ENCODE peak calls at places on chromosomes 2 and 18, in ten cellular contexts. J is CD4-positive, alpha-beta T cell; C is SK-N-SH treated with all-trans-retinoic acid at 6 μM for 48 hours; D is left ventricle myocardium superior; P is central memory CD8-positive, alpha-beta T cell; X is effector memory CD8-positive, alpha-beta T cell; M is HepG2; Q is aorta; Z is T-helper 17 cell; S is omental fat pad. A is an unnamed sample.
A peak's percentile ranks its signal among the peaks of the same experiment; 100 is the strongest.

GRCh38 chr2:172510582-172510981 is 45.3 kb upstream of the PDK1 start:
- ATAC-seq in J (no peak), C (no peak), D (no peak), P (no peak), X (no peak), M (no peak), Q (no peak), Z (no peak), S (no peak), A (no peak)

GRCh38 chr2:95695613-95696012 is 103.8 kb downstream of the TRIM43 start:
- ATAC-seq in J (no peak), C (no peak), D (peak; percentile 92), P (no peak), X (no peak), M (no peak), Q (peak; percentile 65), Z (no peak), S (no peak), A (no peak)

GRCh38 chr2:111162718-111163331 is 42.1 kb downstream of the BCL2L11 start:
- ATAC-seq in J (no peak), C (no peak), D (no peak), P (no peak), X (no peak), M (no peak), Q (no peak), Z (peak; percentile 75), S (no peak), A (no peak)

GRCh38 chr2:23700627-23701026 is 226.3 kb downstream of the ATAD2B start:
- ATAC-seq in J (no peak), C (no peak), D (no peak), P (no peak), X (no peak), M (no peak), Q (no peak), Z (no peak), S (no peak), A (no peak)

GRCh38 chr2:161900241-161900640 is 173.8 kb downstream of the DPP4 start:
- ATAC-seq in J (no peak), C (no peak), D (no peak), P (no peak), X (peak; percentile 77), M (no peak), Q (no peak), Z (no peak), S (no peak), A (no peak)

GRCh38 chr2:65681503-65681902 is 249.1 kb upstream of the SPRED2 start:
- ATAC-seq in J (no peak), C (no peak), D (no peak), P (no peak), X (no peak), M (no peak), Q (no peak), Z (no peak), S (no peak), A (no peak)

GRCh38 chr2:71216501-71216900 is 10.4 kb downstream of the PAIP2B start:
- ATAC-seq in J (no peak), C (no peak), D (no peak), P (no peak), X (no peak), M (no peak), Q (no peak), Z (no peak), S (no peak), A (peak; percentile 74)

GRCh38 chr2:20611077-20611843 is 39.6 kb downstream of the HS1BP3 start:
- ATAC-seq in J (no peak), C (peak; percentile 27), D (peak; percentile 86), P (no peak), X (no peak), M (peak; percentile 94), Q (peak; percentile 92), Z (no peak), S (peak; percentile 82), A (peak; percentile 49)

GRCh38 chr2:37856101-37856751 is 68.9 kb upstream of the RMDN2 start:
- ATAC-seq in J (no peak), C (peak; percentile 69), D (peak; percentile 76), P (no peak), X (no peak), M (peak; percentile 61), Q (peak; percentile 51), Z (no peak), S (no peak), A (no peak)

GRCh38 chr2:28155627-28156026 is 237.0 kb upstream of the FOSL2 start:
- ATAC-seq in J (no peak), C (no peak), D (no peak), P (no peak), X (no peak), M (no peak), Q (no peak), Z (no peak), S (no peak), A (no peak)

GRCh38 chr2:54099834-54100595 is 15.4 kb upstream of the ACYP2 start:
- ATAC-seq in J (no peak), C (no peak), D (no peak), P (no peak), X (peak; percentile 43), M (no peak), Q (no peak), Z (peak; percentile 66), S (no peak), A (peak; percentile 47)

GRCh38 chr2:197573608-197574007 is 57.7 kb downstream of the MOB4 start:
- ATAC-seq in J (no peak), C (no peak), D (no peak), P (no peak), X (no peak), M (no peak), Q (no peak), Z (no peak), S (no peak), A (no peak)

GRCh38 chr2:46909153-46909552 is 6.5 kb downstream of the MCFD2 start:
- ATAC-seq in J (no peak), C (no peak), D (no peak), P (no peak), X (no peak), M (no peak), Q (no peak), Z (no peak), S (no peak), A (no peak)

GRCh38 chr2:174553811-174554493 is 43.7 kb downstream of the WIPF1 start:
- ATAC-seq in J (peak; percentile 44), C (no peak), D (no peak), P (peak; percentile 78), X (peak; percentile 83), M (no peak), Q (no peak), Z (peak; percentile 74), S (no peak), A (no peak)

GRCh38 chr2:158099716-158100115 is 2.0 kb upstream of the UPP2 start:
- ATAC-seq in J (no peak), C (no peak), D (no peak), P (no peak), X (no peak), M (no peak), Q (no peak), Z (no peak), S (no peak), A (peak; percentile 35)

GRCh38 chr2:12451726-12452125 is 265.0 kb upstream of the TRIB2 start:
- ATAC-seq in J (no peak), C (no peak), D (no peak), P (peak; percentile 33), X (no peak), M (no peak), Q (no peak), Z (peak; percentile 57), S (no peak), A (no peak)

GRCh38 chr2:207227062-207227748 is 61.5 kb upstream of the KLF7 start:
- ATAC-seq in J (no peak), C (no peak), D (peak; percentile 64), P (no peak), X (no peak), M (no peak), Q (peak; percentile 56), Z (no peak), S (peak; percentile 45), A (no peak)

GRCh38 chr2:70785137-70785911 is 5.1 kb downstream of the FIGLA start:
- ATAC-seq in J (peak; percentile 80), C (peak; percentile 34), D (peak; percentile 25), P (no peak), X (peak; percentile 57), M (peak; percentile 76), Q (no peak), Z (peak; percentile 55), S (no peak), A (peak; percentile 54)

GRCh38 chr2:239728751-239729150 is 296.4 kb downstream of the NDUFA10 start:
- ATAC-seq in J (no peak), C (no peak), D (no peak), P (no peak), X (no peak), M (no peak), Q (no peak), Z (no peak), S (no peak), A (no peak)

GRCh38 chr18:33154049-33154448 is 286.5 kb downstream of the CCDC178 start:
- ATAC-seq in J (no peak), C (no peak), D (no peak), P (no peak), X (no peak), M (no peak), Q (no peak), Z (no peak), S (no peak), A (no peak)

GRCh38 chr2:217902281-217903141 is 100.3 kb downstream of the TNS1 start:
- ATAC-seq in J (no peak), C (no peak), D (peak; percentile 65), P (no peak), X (peak; percentile 26), M (peak; percentile 87), Q (peak; percentile 55), Z (peak; percentile 46), S (peak; percentile 37), A (peak; percentile 36)

GRCh38 chr2:100941646-100942240 is 60.3 kb upstream of the RPL31 start:
- ATAC-seq in J (peak; percentile 59), C (peak; percentile 35), D (no peak), P (no peak), X (no peak), M (no peak), Q (peak; percentile 28), Z (peak; percentile 42), S (no peak), A (no peak)

GRCh38 chr2:174924061-174924693 is 81.0 kb downstream of the CHN1 start:
- ATAC-seq in J (no peak), C (no peak), D (no peak), P (no peak), X (no peak), M (no peak), Q (no peak), Z (no peak), S (no peak), A (no peak)

GRCh38 chr2:172252154-172252553 is 149.5 kb upstream of the DLX2 start:
- ATAC-seq in J (no peak), C (no peak), D (peak; percentile 93), P (no peak), X (no peak), M (no peak), Q (peak; percentile 40), Z (no peak), S (no peak), A (no peak)

GRCh38 chr2:209422191-209422754 is 1.6 kb upstream of the MAP2 start:
- ATAC-seq in J (no peak), C (no peak), D (no peak), P (no peak), X (no peak), M (no peak), Q (no peak), Z (no peak), S (no peak), A (peak; percentile 82)

GRCh38 chr2:45683292-45683691 is 31.8 kb downstream of the PRKCE start:
- ATAC-seq in J (no peak), C (no peak), D (no peak), P (no peak), X (no peak), M (no peak), Q (no peak), Z (no peak), S (no peak), A (no peak)

GRCh38 chr18:49934457-49934856 is 121.1 kb upstream of the ACAA2 start:
- ATAC-seq in J (no peak), C (no peak), D (peak; percentile 23), P (no peak), X (no peak), M (no peak), Q (no peak), Z (no peak), S (no peak), A (no peak)

GRCh38 chr2:232537499-232537898 is 2.0 kb upstream of the CHRNG start:
- ATAC-seq in J (no peak), C (no peak), D (peak; percentile 81), P (no peak), X (no peak), M (no peak), Q (no peak), Z (no peak), S (no peak), A (no peak)